ENCODE peak calls at places on chromosomes 11 and 22, in nine cellular contexts. One of them, this sample, is unnamed.

GRCh38 chr11:102798012-102798746 is at the start of gene MMP1:
- DNase-seq in upper lobe of right lung: no peak
- DNase-seq in brain microvascular endothelial cell: peak
- DNase-seq in right cardiac atrium: no peak
- DNase-seq in Panc1: no peak
- DNase-seq in body of pancreas: no peak
- DNase-seq in trophoblast cell: no peak
- DNase-seq in endothelial cell of umbilical vein: peak
- DNase-seq in CD8-positive, alpha-beta memory T cell: no peak
- DNase-seq in this sample: peak

GRCh38 chr11:118304227-118304808 is at the start of gene CD3E:
- DNase-seq in upper lobe of right lung: no peak
- DNase-seq in brain microvascular endothelial cell: no peak
- DNase-seq in right cardiac atrium: no peak
- DNase-seq in Panc1: no peak
- DNase-seq in body of pancreas: no peak
- DNase-seq in trophoblast cell: no peak
- DNase-seq in endothelial cell of umbilical vein: no peak
- DNase-seq in CD8-positive, alpha-beta memory T cell: peak
- DNase-seq in this sample: peak

GRCh38 chr11:2277933-2278523 is 7.6 kb upstream of the ASCL2 start:
- DNase-seq in upper lobe of right lung: peak
- DNase-seq in brain microvascular endothelial cell: no peak
- DNase-seq in right cardiac atrium: no peak
- DNase-seq in Panc1: no peak
- DNase-seq in body of pancreas: no peak
- DNase-seq in trophoblast cell: no peak
- DNase-seq in endothelial cell of umbilical vein: no peak
- DNase-seq in CD8-positive, alpha-beta memory T cell: no peak
- DNase-seq in this sample: no peak

GRCh38 chr11:10450451-10451398 is 4.3 kb upstream of the AMPD3 start:
- DNase-seq in upper lobe of right lung: peak
- DNase-seq in brain microvascular endothelial cell: no peak
- DNase-seq in right cardiac atrium: peak
- DNase-seq in Panc1: no peak
- DNase-seq in body of pancreas: peak
- DNase-seq in trophoblast cell: peak
- DNase-seq in endothelial cell of umbilical vein: no peak
- DNase-seq in CD8-positive, alpha-beta memory T cell: peak
- DNase-seq in this sample: peak

GRCh38 chr11:119422505-119423416 is at the start of gene THY1:
- DNase-seq in upper lobe of right lung: no peak
- DNase-seq in brain microvascular endothelial cell: no peak
- DNase-seq in right cardiac atrium: peak
- DNase-seq in Panc1: no peak
- DNase-seq in body of pancreas: no peak
- DNase-seq in trophoblast cell: no peak
- DNase-seq in endothelial cell of umbilical vein: no peak
- DNase-seq in CD8-positive, alpha-beta memory T cell: no peak
- DNase-seq in this sample: no peak

GRCh38 chr11:120931057-120931779 is 92.7 kb upstream of the TBCEL start:
- DNase-seq in upper lobe of right lung: no peak
- DNase-seq in brain microvascular endothelial cell: no peak
- DNase-seq in right cardiac atrium: no peak
- DNase-seq in Panc1: no peak
- DNase-seq in body of pancreas: no peak
- DNase-seq in trophoblast cell: no peak
- DNase-seq in endothelial cell of umbilical vein: no peak
- DNase-seq in CD8-positive, alpha-beta memory T cell: no peak
- DNase-seq in this sample: peak

GRCh38 chr11:2209370-2209801 is 37.8 kb upstream of the TH start:
- DNase-seq in upper lobe of right lung: peak
- DNase-seq in brain microvascular endothelial cell: no peak
- DNase-seq in right cardiac atrium: no peak
- DNase-seq in Panc1: no peak
- DNase-seq in body of pancreas: no peak
- DNase-seq in trophoblast cell: no peak
- DNase-seq in endothelial cell of umbilical vein: no peak
- DNase-seq in CD8-positive, alpha-beta memory T cell: no peak
- DNase-seq in this sample: no peak

GRCh38 chr11:8638300-8638699 is 44.2 kb downstream of the TRIM66 start:
- DNase-seq in upper lobe of right lung: no peak
- DNase-seq in brain microvascular endothelial cell: peak
- DNase-seq in right cardiac atrium: no peak
- DNase-seq in Panc1: no peak
- DNase-seq in body of pancreas: no peak
- DNase-seq in trophoblast cell: no peak
- DNase-seq in endothelial cell of umbilical vein: no peak
- DNase-seq in CD8-positive, alpha-beta memory T cell: no peak
- DNase-seq in this sample: no peak

GRCh38 chr22:23147632-23148387 is 2.5 kb downstream of the RAB36 start:
- DNase-seq in upper lobe of right lung: no peak
- DNase-seq in brain microvascular endothelial cell: peak
- DNase-seq in right cardiac atrium: peak
- DNase-seq in Panc1: no peak
- DNase-seq in body of pancreas: peak
- DNase-seq in trophoblast cell: peak
- DNase-seq in endothelial cell of umbilical vein: peak
- DNase-seq in CD8-positive, alpha-beta memory T cell: no peak
- DNase-seq in this sample: no peak

GRCh38 chr22:23121026-23121823 is 20.6 kb downstream of the RSPH14 start:
- DNase-seq in upper lobe of right lung: no peak
- DNase-seq in brain microvascular endothelial cell: no peak
- DNase-seq in right cardiac atrium: peak
- DNase-seq in Panc1: no peak
- DNase-seq in body of pancreas: no peak
- DNase-seq in trophoblast cell: peak
- DNase-seq in endothelial cell of umbilical vein: no peak
- DNase-seq in CD8-positive, alpha-beta memory T cell: no peak
- DNase-seq in this sample: no peak

GRCh38 chr11:13141731-13142724 is 132.9 kb downstream of the RASSF10 start:
- DNase-seq in upper lobe of right lung: no peak
- DNase-seq in brain microvascular endothelial cell: no peak
- DNase-seq in right cardiac atrium: peak
- DNase-seq in Panc1: no peak
- DNase-seq in body of pancreas: no peak
- DNase-seq in trophoblast cell: peak
- DNase-seq in endothelial cell of umbilical vein: no peak
- DNase-seq in CD8-positive, alpha-beta memory T cell: no peak
- DNase-seq in this sample: peak
- H3K27ac ChIP-seq in upper lobe of right lung: no peak
- H3K27ac ChIP-seq in brain microvascular endothelial cell: no peak
- H3K27ac ChIP-seq in right cardiac atrium: no peak
- H3K27ac ChIP-seq in Panc1: no peak
- H3K27ac ChIP-seq in body of pancreas: no peak
- H3K27ac ChIP-seq in trophoblast cell: no peak
- H3K27ac ChIP-seq in endothelial cell of umbilical vein: no peak
- H3K27ac ChIP-seq in CD8-positive, alpha-beta memory T cell: no peak
- H3K27ac ChIP-seq in this sample: no peak

GRCh38 chr22:19784396-19785175 is 24.0 kb downstream of the TBX1 start:
- DNase-seq in upper lobe of right lung: no peak
- DNase-seq in brain microvascular endothelial cell: no peak
- DNase-seq in right cardiac atrium: peak
- DNase-seq in Panc1: no peak
- DNase-seq in body of pancreas: no peak
- DNase-seq in trophoblast cell: no peak
- DNase-seq in endothelial cell of umbilical vein: no peak
- DNase-seq in CD8-positive, alpha-beta memory T cell: no peak
- DNase-seq in this sample: no peak
- H3K4me3 ChIP-seq in upper lobe of right lung: no peak
- H3K4me3 ChIP-seq in brain microvascular endothelial cell: no peak
- H3K4me3 ChIP-seq in right cardiac atrium: no peak
- H3K4me3 ChIP-seq in Panc1: no peak
- H3K4me3 ChIP-seq in body of pancreas: no peak
- H3K4me3 ChIP-seq in trophoblast cell: no peak
- H3K4me3 ChIP-seq in endothelial cell of umbilical vein: no peak
- H3K4me3 ChIP-seq in CD8-positive, alpha-beta memory T cell: no peak
- H3K4me3 ChIP-seq in this sample: no peak

GRCh38 chr11:125020342-125020741 is 42.8 kb upstream of the SLC37A2 start:
- DNase-seq in upper lobe of right lung: no peak
- DNase-seq in brain microvascular endothelial cell: no peak
- DNase-seq in right cardiac atrium: no peak
- DNase-seq in Panc1: no peak
- DNase-seq in body of pancreas: no peak
- DNase-seq in trophoblast cell: no peak
- DNase-seq in endothelial cell of umbilical vein: no peak
- DNase-seq in CD8-positive, alpha-beta memory T cell: no peak
- DNase-seq in this sample: no peak
- H3K27ac ChIP-seq in upper lobe of right lung: no peak
- H3K27ac ChIP-seq in brain microvascular endothelial cell: no peak
- H3K27ac ChIP-seq in right cardiac atrium: no peak
- H3K27ac ChIP-seq in Panc1: no peak
- H3K27ac ChIP-seq in body of pancreas: no peak
- H3K27ac ChIP-seq in trophoblast cell: no peak
- H3K27ac ChIP-seq in endothelial cell of umbilical vein: no peak
- H3K27ac ChIP-seq in CD8-positive, alpha-beta memory T cell: no peak
- H3K27ac ChIP-seq in this sample: no peak

GRCh38 chr11:47356129-47356997 is 3.9 kb upstream of the MYBPC3 start:
- DNase-seq in upper lobe of right lung: no peak
- DNase-seq in brain microvascular endothelial cell: no peak
- DNase-seq in right cardiac atrium: no peak
- DNase-seq in Panc1: no peak
- DNase-seq in body of pancreas: no peak
- DNase-seq in trophoblast cell: no peak
- DNase-seq in endothelial cell of umbilical vein: no peak
- DNase-seq in CD8-positive, alpha-beta memory T cell: no peak
- DNase-seq in this sample: no peak

GRCh38 chr11:47355283-47356128 is 3.0 kb upstream of the MYBPC3 start:
- DNase-seq in upper lobe of right lung: peak
- DNase-seq in brain microvascular endothelial cell: peak
- DNase-seq in right cardiac atrium: peak
- DNase-seq in Panc1: peak
- DNase-seq in body of pancreas: peak
- DNase-seq in trophoblast cell: peak
- DNase-seq in endothelial cell of umbilical vein: peak
- DNase-seq in CD8-positive, alpha-beta memory T cell: no peak
- DNase-seq in this sample: peak

GRCh38 chr11:47353978-47354774 is 1.7 kb upstream of the MYBPC3 start:
- DNase-seq in upper lobe of right lung: no peak
- DNase-seq in brain microvascular endothelial cell: no peak
- DNase-seq in right cardiac atrium: no peak
- DNase-seq in Panc1: no peak
- DNase-seq in body of pancreas: no peak
- DNase-seq in trophoblast cell: no peak
- DNase-seq in endothelial cell of umbilical vein: no peak
- DNase-seq in CD8-positive, alpha-beta memory T cell: no peak
- DNase-seq in this sample: no peak

GRCh38 chr11:47356998-47357329 is 4.5 kb upstream of the MYBPC3 start:
- DNase-seq in upper lobe of right lung: no peak
- DNase-seq in brain microvascular endothelial cell: no peak
- DNase-seq in right cardiac atrium: no peak
- DNase-seq in Panc1: no peak
- DNase-seq in body of pancreas: no peak
- DNase-seq in trophoblast cell: no peak
- DNase-seq in endothelial cell of umbilical vein: no peak
- DNase-seq in CD8-positive, alpha-beta memory T cell: no peak
- DNase-seq in this sample: no peak

GRCh38 chr11:47354913-47355282 is 2.4 kb upstream of the MYBPC3 start:
- DNase-seq in upper lobe of right lung: no peak
- DNase-seq in brain microvascular endothelial cell: no peak
- DNase-seq in right cardiac atrium: no peak
- DNase-seq in Panc1: no peak
- DNase-seq in body of pancreas: no peak
- DNase-seq in trophoblast cell: no peak
- DNase-seq in endothelial cell of umbilical vein: no peak
- DNase-seq in CD8-positive, alpha-beta memory T cell: no peak
- DNase-seq in this sample: no peak
- H3K4me3 ChIP-seq in upper lobe of right lung: peak
- H3K4me3 ChIP-seq in brain microvascular endothelial cell: peak
- H3K4me3 ChIP-seq in right cardiac atrium: peak
- H3K4me3 ChIP-seq in Panc1: peak
- H3K4me3 ChIP-seq in body of pancreas: no peak
- H3K4me3 ChIP-seq in trophoblast cell: peak
- H3K4me3 ChIP-seq in endothelial cell of umbilical vein: no peak
- H3K4me3 ChIP-seq in CD8-positive, alpha-beta memory T cell: no peak
- H3K4me3 ChIP-seq in this sample: peak

GRCh38 chr11:70204466-70204799 is 1.3 kb downstream of the FADD start:
- DNase-seq in upper lobe of right lung: peak
- DNase-seq in brain microvascular endothelial cell: no peak
- DNase-seq in right cardiac atrium: no peak
- DNase-seq in Panc1: no peak
- DNase-seq in body of pancreas: no peak
- DNase-seq in trophoblast cell: no peak
- DNase-seq in endothelial cell of umbilical vein: no peak
- DNase-seq in CD8-positive, alpha-beta memory T cell: no peak
- DNase-seq in this sample: no peak

GRCh38 chr11:70203749-70204465 is 811 bp downstream of the FADD start:
- DNase-seq in upper lobe of right lung: peak
- DNase-seq in brain microvascular endothelial cell: peak
- DNase-seq in right cardiac atrium: peak
- DNase-seq in Panc1: peak
- DNase-seq in body of pancreas: peak
- DNase-seq in trophoblast cell: peak
- DNase-seq in endothelial cell of umbilical vein: peak
- DNase-seq in CD8-positive, alpha-beta memory T cell: peak
- DNase-seq in this sample: peak

GRCh38 chr11:70200212-70200844 is 2.8 kb upstream of the FADD start:
- DNase-seq in upper lobe of right lung: no peak
- DNase-seq in brain microvascular endothelial cell: no peak
- DNase-seq in right cardiac atrium: peak
- DNase-seq in Panc1: no peak
- DNase-seq in body of pancreas: no peak
- DNase-seq in trophoblast cell: no peak
- DNase-seq in endothelial cell of umbilical vein: no peak
- DNase-seq in CD8-positive, alpha-beta memory T cell: no peak
- DNase-seq in this sample: peak

GRCh38 chr11:70202898-70203748 is at the start of gene FADD:
- DNase-seq in upper lobe of right lung: peak
- DNase-seq in brain microvascular endothelial cell: peak
- DNase-seq in right cardiac atrium: peak
- DNase-seq in Panc1: peak
- DNase-seq in body of pancreas: peak
- DNase-seq in trophoblast cell: peak
- DNase-seq in endothelial cell of umbilical vein: peak
- DNase-seq in CD8-positive, alpha-beta memory T cell: peak
- DNase-seq in this sample: peak

GRCh38 chr11:70201876-70202861 is 927 bp upstream of the FADD start:
- DNase-seq in upper lobe of right lung: no peak
- DNase-seq in brain microvascular endothelial cell: no peak
- DNase-seq in right cardiac atrium: peak
- DNase-seq in Panc1: no peak
- DNase-seq in body of pancreas: no peak
- DNase-seq in trophoblast cell: no peak
- DNase-seq in endothelial cell of umbilical vein: no peak
- DNase-seq in CD8-positive, alpha-beta memory T cell: no peak
- DNase-seq in this sample: no peak
- H3K27ac ChIP-seq in upper lobe of right lung: peak
- H3K27ac ChIP-seq in brain microvascular endothelial cell: no peak
- H3K27ac ChIP-seq in right cardiac atrium: no peak
- H3K27ac ChIP-seq in Panc1: peak
- H3K27ac ChIP-seq in body of pancreas: peak
- H3K27ac ChIP-seq in trophoblast cell: no peak
- H3K27ac ChIP-seq in endothelial cell of umbilical vein: no peak
- H3K27ac ChIP-seq in CD8-positive, alpha-beta memory T cell: peak
- H3K27ac ChIP-seq in this sample: no peak

This sample was measured in small intestine.